ENCODE peak calls at places on chromosomes 11 and 22, in six cellular contexts. U is occipital lobe, I is GM06990, B is NCI-H187 treated with DMSO at 0.1 percent for 48 hours, J is amygdala, W is fibroblast of gingiva. E is an unnamed sample.

GRCh38 chr22:37629928-37630327 is 9.5 kb upstream of the SH3BP1 start:
- DNase-seq in U (no peak), I (no peak), B (no peak), J (no peak), W (no peak), E (no peak)

GRCh38 chr11:9688716-9689511 is 25.0 kb downstream of the SWAP70 start:
- DNase-seq in U (peak), I (peak), B (no peak), J (no peak), W (peak), E (no peak)

GRCh38 chr22:38927033-38927789 is 30.2 kb upstream of the APOBEC3A start:
- DNase-seq in U (peak), I (peak), B (no peak), J (peak), W (peak), E (peak)

GRCh38 chr11:96426356-96427103 is 36.7 kb downstream of the JRKL start:
- DNase-seq in U (no peak), I (no peak), B (no peak), J (no peak), W (peak), E (no peak)

GRCh38 chr22:20083891-20084546 is 4.0 kb downstream of the DGCR8 start:
- DNase-seq in U (no peak), I (no peak), B (no peak), J (no peak), W (no peak), E (no peak)

GRCh38 chr22:25332386-25332785 is 112.9 kb downstream of the CRYBB2 start:
- DNase-seq in U (no peak), I (no peak), B (no peak), J (no peak), W (no peak), E (no peak)

GRCh38 chr11:119352857-119353260 is 6.4 kb upstream of the MFRP start:
- DNase-seq in U (no peak), I (no peak), B (peak), J (no peak), W (no peak), E (no peak)

GRCh38 chr11:4680341-4680740 is 17.3 kb downstream of the OR51E2 start:
- DNase-seq in U (no peak), I (no peak), B (no peak), J (no peak), W (no peak), E (no peak)

GRCh38 chr11:91293119-91293518 is 931.5 kb upstream of the FAT3 start:
- DNase-seq in U (no peak), I (no peak), B (no peak), J (no peak), W (no peak), E (no peak)

GRCh38 chr11:41018224-41018623 is 441.2 kb downstream of the LRRC4C start:
- DNase-seq in U (no peak), I (no peak), B (no peak), J (no peak), W (no peak), E (no peak)

GRCh38 chr11:45615182-45615792 is 50.1 kb downstream of the CHST1 start:
- DNase-seq in U (no peak), I (no peak), B (no peak), J (no peak), W (no peak), E (no peak)

GRCh38 chr22:50697667-50698506 is 25.3 kb downstream of the SHANK3 start:
- DNase-seq in U (no peak), I (no peak), B (no peak), J (no peak), W (no peak), E (no peak)

GRCh38 chr11:123072279-123072678 is 10.3 kb upstream of the HSPA8 start:
- DNase-seq in U (no peak), I (no peak), B (no peak), J (no peak), W (no peak), E (no peak)

GRCh38 chr11:121592708-121593107 is 139.9 kb upstream of the SORL1-AS1 start:
- DNase-seq in U (no peak), I (no peak), B (no peak), J (no peak), W (no peak), E (no peak)

GRCh38 chr11:109302591-109303334 is 119.2 kb upstream of the C11orf87 start:
- DNase-seq in U (no peak), I (no peak), B (no peak), J (no peak), W (no peak), E (no peak)

GRCh38 chr22:46349681-46350080 is 14.2 kb downstream of the TRMU start:
- DNase-seq in U (no peak), I (no peak), B (no peak), J (no peak), W (no peak), E (no peak)

E was measured in nucleus accumbens.